ENCODE peak calls at places on chromosome 6, in seven cellular contexts. J, R, K, S, Y, B and P are unnamed samples.

GRCh38 chr6:149942461-149942829 is 631 bp downstream of the ULBP2 start:
- DNase-seq in J (no peak), R (no peak), K (no peak), S (no peak), Y (no peak), B (no peak), P (no peak)

GRCh38 chr6:73262701-73263569 is at the start of gene KHDC1:
- DNase-seq in J (peak; percentile 73), R (peak; percentile 59), K (peak; percentile 67), S (peak; percentile 13), Y (peak; percentile 93), B (peak; percentile 72), P (peak; percentile 13)

GRCh38 chr6:40719671-40720374 is 132.7 kb upstream of the LRFN2 start:
- DNase-seq in J (peak; percentile 49), R (no peak), K (no peak), S (no peak), Y (peak; percentile 56), B (peak; percentile 60), P (no peak)

GRCh38 chr6:148846778-148847761 is 100.2 kb downstream of the UST start:
- DNase-seq in J (no peak), R (no peak), K (no peak), S (no peak), Y (no peak), B (peak; percentile 35), P (no peak)

GRCh38 chr6:139877828-139878405 is 503.5 kb upstream of the CITED2 start:
- DNase-seq in J (no peak), R (no peak), K (no peak), S (no peak), Y (no peak), B (no peak), P (no peak)

GRCh38 chr6:37049990-37050853 is 44.8 kb downstream of the FGD2 start:
- DNase-seq in J (no peak), R (peak; percentile 63), K (peak; percentile 67), S (peak; percentile 71), Y (no peak), B (no peak), P (no peak)

GRCh38 chr6:157535354-157536217 is 154.6 kb downstream of the ZDHHC14 start:
- DNase-seq in J (no peak), R (no peak), K (no peak), S (no peak), Y (no peak), B (peak; percentile 65), P (peak; percentile 18)

GRCh38 chr6:149451361-149452061 is 33.3 kb downstream of the ZC3H12D start:
- DNase-seq in J (peak; percentile 37), R (no peak), K (no peak), S (no peak), Y (no peak), B (peak; percentile 13), P (no peak)

GRCh38 chr6:7042056-7042653 is 65.6 kb upstream of the RREB1 start:
- DNase-seq in J (no peak), R (no peak), K (no peak), S (no peak), Y (no peak), B (peak; percentile 44), P (no peak)

GRCh38 chr6:134097114-134097707 is 44.8 kb upstream of the SLC2A12 start:
- DNase-seq in J (peak; percentile 89), R (peak; percentile 65), K (peak; percentile 51), S (peak; percentile 64), Y (peak; percentile 69), B (peak; percentile 85), P (peak; percentile 52)

GRCh38 chr6:165662671-165663282 is at the start of gene PDE10A:
- DNase-seq in J (peak; percentile 86), R (no peak), K (no peak), S (peak; percentile 76), Y (peak; percentile 82), B (peak; percentile 91), P (no peak)

GRCh38 chr6:154249499-154250298 is 106.9 kb downstream of the IPCEF1 start:
- DNase-seq in J (no peak), R (no peak), K (peak; percentile 68), S (no peak), Y (no peak), B (no peak), P (no peak)

GRCh38 chr6:107600111-107600510 is 110.2 kb downstream of the SOBP start:
- DNase-seq in J (peak; percentile 56), R (no peak), K (no peak), S (no peak), Y (no peak), B (no peak), P (no peak)
- H3K4me3 ChIP-seq in J (no peak overlapping the region), R (no peak overlapping the region), K (no peak overlapping the region), S (no peak overlapping the region), Y (no peak overlapping the region), B (no peak overlapping the region), P (no peak overlapping the region)

GRCh38 chr6:34338377-34338776 is 54.1 kb downstream of the NUDT3 start:
- DNase-seq in J (no peak), R (no peak), K (no peak), S (no peak), Y (no peak), B (no peak), P (no peak)
- H3K4me1 ChIP-seq in J (no peaks in the 10 kb centered on the region), R (no peaks in the 10 kb centered on the region), K (peaks cover 6% of the 10 kb centered on the region), S (peaks cover 83% of the 10 kb centered on the region), Y (peaks cover 17% of the 10 kb centered on the region), B (peaks cover 12% of the 10 kb centered on the region), P (peaks cover 6% of the 10 kb centered on the region)

GRCh38 chr6:125835221-125835744 is 44.5 kb downstream of the NCOA7 start:
- DNase-seq in J (no peak), R (no peak), K (no peak), S (no peak), Y (no peak), B (peak; percentile 95), P (no peak)
- H3K4me3 ChIP-seq in J (no peak overlapping the region), R (no peak overlapping the region), K (no peak overlapping the region), S (no peak overlapping the region), Y (no peak overlapping the region), B (no peak overlapping the region), P (no peak overlapping the region)

GRCh38 chr6:166955121-166955864 is 1.1 kb downstream of the RNASET2 start:
- DNase-seq in J (peak; percentile 36), R (no peak), K (peak; percentile 37), S (no peak), Y (peak; percentile 69), B (no peak), P (no peak)
- H3K4me1 ChIP-seq in J (peaks cover 22% of the 10 kb centered on the region), R (peaks cover 76% of the 10 kb centered on the region), K (peaks cover 75% of the 10 kb centered on the region), S (peaks cover 71% of the 10 kb centered on the region), Y (no peaks in the 10 kb centered on the region), B (no peaks in the 10 kb centered on the region), P (peaks cover 7% of the 10 kb centered on the region)

GRCh38 chr6:121319112-121319553 is 15.1 kb downstream of the TBC1D32 start:
- DNase-seq in J (peak; percentile 43), R (no peak), K (no peak), S (no peak), Y (no peak), B (peak; percentile 47), P (no peak)
- H3K4me3 ChIP-seq in J (peak overlapping the region; percentile 21), R (no peak overlapping the region), K (no peak overlapping the region), S (peak overlapping the region; percentile 22), Y (no peak overlapping the region), B (peak overlapping the region; percentile 21), P (no peak overlapping the region)

DNA sequence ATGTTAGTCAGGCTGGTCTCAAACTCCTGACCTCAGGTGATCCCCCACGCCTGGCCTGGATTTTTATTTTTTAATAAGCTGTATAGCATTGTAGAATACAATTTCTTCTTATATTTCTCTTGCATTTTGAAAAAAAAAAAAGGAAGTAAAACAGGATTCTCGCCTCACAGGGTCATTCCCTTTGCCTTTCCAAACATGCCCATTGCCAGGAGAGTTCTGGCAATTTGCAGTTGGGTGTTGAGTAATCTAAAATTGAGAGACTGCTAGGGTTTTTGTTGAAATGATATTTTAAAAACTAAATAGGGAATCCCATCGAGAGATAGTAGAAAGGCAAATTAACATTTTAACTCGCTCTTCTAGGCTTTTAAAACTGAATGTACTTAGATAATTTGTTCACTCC is 196.1 kb downstream of the JARID2 start:
- DNase-seq in J (no peak), R (no peak), K (no peak), S (no peak), Y (no peak), B (no peak), P (no peak)
- H3K4me1 ChIP-seq in J (peaks cover 75% of the 10 kb centered on the region), R (peaks cover 33% of the 10 kb centered on the region), K (peaks cover 27% of the 10 kb centered on the region), S (peaks cover 84% of the 10 kb centered on the region), Y (peaks cover 46% of the 10 kb centered on the region), B (peaks cover 19% of the 10 kb centered on the region), P (peaks cover 9% of the 10 kb centered on the region)

GRCh38 chr6:703562-703961 is 10.6 kb upstream of the EXOC2 start:
- DNase-seq in J (no peak), R (no peak), K (no peak), S (no peak), Y (no peak), B (no peak), P (no peak)

GRCh38 chr6:700490-700889 is 7.6 kb upstream of the EXOC2 start:
- DNase-seq in J (no peak), R (no peak), K (no peak), S (no peak), Y (no peak), B (no peak), P (no peak)

GRCh38 chr6:701215-701614 is 8.3 kb upstream of the EXOC2 start:
- DNase-seq in J (no peak), R (no peak), K (no peak), S (no peak), Y (peak; percentile 30), B (no peak), P (no peak)

GRCh38 chr6:701696-702479 is 8.9 kb upstream of the EXOC2 start:
- DNase-seq in J (peak; percentile 29), R (no peak), K (no peak), S (no peak), Y (peak; percentile 48), B (no peak), P (no peak)

DNA sequence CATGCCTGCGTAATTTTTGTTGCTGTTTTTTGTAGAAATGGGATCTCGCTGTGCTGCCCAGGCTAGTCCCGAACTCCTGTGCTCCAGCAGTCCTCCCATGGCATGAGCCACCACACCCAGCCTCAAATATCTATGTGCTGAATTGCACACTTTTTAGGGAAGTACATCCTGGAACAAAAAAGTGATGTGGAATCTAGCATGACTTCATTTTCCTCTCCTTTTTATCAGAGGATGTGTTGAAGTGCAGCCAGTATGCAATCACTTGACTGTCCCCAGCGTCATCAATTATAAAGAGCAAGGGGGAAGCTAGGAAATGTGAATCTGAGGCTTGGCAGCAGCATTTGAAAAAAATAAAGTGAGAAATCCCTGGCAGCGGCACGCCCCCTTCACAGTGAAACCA is 6.4 kb upstream of the EXOC2 start:
- DNase-seq in J (no peak), R (no peak), K (no peak), S (no peak), Y (no peak), B (peak; percentile 32), P (no peak)
- H3K4me3 ChIP-seq in J (no peak overlapping the region), R (no peak overlapping the region), K (no peak overlapping the region), S (no peak overlapping the region), Y (no peak overlapping the region), B (no peak overlapping the region), P (no peak overlapping the region)